ENCODE peak calls at places on chromosome 21, in nine cellular contexts. One of them, this sample, is unnamed.

GRCh38 chr21:42417533-42417932 is 13.8 kb downstream of the UBASH3A start:
- DNase-seq in transverse colon: no peak
- DNase-seq in sigmoid colon: no peak
- DNase-seq in spleen: no peak
- DNase-seq in SK-N-MC: no peak
- DNase-seq in HL-60: no peak
- DNase-seq in stomach: no peak
- DNase-seq in GM12891: no peak
- DNase-seq in Panc1: no peak
- DNase-seq in this sample: no peak

GRCh38 chr21:41246808-41247207 is 69.8 kb upstream of the FAM3B start:
- DNase-seq in SK-N-MC: no peak
- DNase-seq in Panc1: no peak
- DNase-seq in sigmoid colon: no peak
- DNase-seq in stomach: no peak
- DNase-seq in HL-60: no peak
- DNase-seq in spleen: no peak
- DNase-seq in GM12891: no peak
- DNase-seq in transverse colon: no peak
- DNase-seq in this sample: no peak

GRCh38 chr21:43951911-43952703 is 60.0 kb upstream of the TRAPPC10 start:
- DNase-seq in sigmoid colon: no peak
- DNase-seq in spleen: no peak
- DNase-seq in SK-N-MC: no peak
- DNase-seq in Panc1: no peak
- DNase-seq in GM12891: no peak
- DNase-seq in HL-60: no peak
- DNase-seq in transverse colon: no peak
- DNase-seq in stomach: no peak
- DNase-seq in this sample: no peak

GRCh38 chr21:34037446-34037845 is 35.9 kb upstream of the MRPS6 start:
- DNase-seq in stomach: no peak
- DNase-seq in sigmoid colon: no peak
- DNase-seq in SK-N-MC: no peak
- DNase-seq in Panc1: no peak
- DNase-seq in GM12891: no peak
- DNase-seq in HL-60: no peak
- DNase-seq in spleen: no peak
- DNase-seq in transverse colon: no peak
- DNase-seq in this sample: no peak

GRCh38 chr21:16046625-16047340 is 317.0 kb downstream of the USP25 start:
- DNase-seq in GM12891: no peak
- DNase-seq in sigmoid colon: no peak
- DNase-seq in spleen: no peak
- DNase-seq in transverse colon: no peak
- DNase-seq in Panc1: no peak
- DNase-seq in SK-N-MC: no peak
- DNase-seq in HL-60: no peak
- DNase-seq in stomach: no peak
- DNase-seq in this sample: no peak

GRCh38 chr21:45877821-45878469 is 103.6 kb upstream of the COL6A1 start:
- DNase-seq in HL-60: no peak
- DNase-seq in SK-N-MC: no peak
- DNase-seq in stomach: no peak
- DNase-seq in Panc1: no peak
- DNase-seq in transverse colon: no peak
- DNase-seq in sigmoid colon: no peak
- DNase-seq in GM12891: no peak
- DNase-seq in spleen: peak; percentile 64
- DNase-seq in this sample: no peak

GRCh38 chr21:38852278-38852677 is 46.5 kb downstream of the ETS2 start:
- DNase-seq in Panc1: no peak
- DNase-seq in GM12891: no peak
- DNase-seq in transverse colon: no peak
- DNase-seq in spleen: no peak
- DNase-seq in SK-N-MC: no peak
- DNase-seq in stomach: no peak
- DNase-seq in HL-60: no peak
- DNase-seq in sigmoid colon: no peak
- DNase-seq in this sample: no peak

GRCh38 chr21:15999741-16000140 is 270.0 kb downstream of the USP25 start:
- DNase-seq in sigmoid colon: no peak
- DNase-seq in HL-60: no peak
- DNase-seq in transverse colon: no peak
- DNase-seq in GM12891: no peak
- DNase-seq in stomach: no peak
- DNase-seq in Panc1: no peak
- DNase-seq in spleen: no peak
- DNase-seq in SK-N-MC: no peak
- DNase-seq in this sample: no peak

GRCh38 chr21:15692711-15693110 is 37.1 kb upstream of the USP25 start:
- DNase-seq in HL-60: no peak
- DNase-seq in transverse colon: no peak
- DNase-seq in GM12891: no peak
- DNase-seq in sigmoid colon: no peak
- DNase-seq in SK-N-MC: no peak
- DNase-seq in spleen: no peak
- DNase-seq in stomach: no peak
- DNase-seq in Panc1: no peak
- DNase-seq in this sample: no peak

GRCh38 chr21:17462276-17462981 is 50.4 kb upstream of the CXADR start:
- DNase-seq in transverse colon: peak; percentile 83
- DNase-seq in sigmoid colon: no peak
- DNase-seq in spleen: no peak
- DNase-seq in GM12891: no peak
- DNase-seq in Panc1: no peak
- DNase-seq in SK-N-MC: no peak
- DNase-seq in HL-60: no peak
- DNase-seq in stomach: peak; percentile 83
- DNase-seq in this sample: no peak
- TF ChIP-seq POLR2AphosphoS5 in transverse colon: no peak
- TF ChIP-seq POLR2AphosphoS5 in sigmoid colon: no peak
- TF ChIP-seq POLR2AphosphoS5 in spleen: no peak
- TF ChIP-seq POLR2AphosphoS5 in GM12891: no peak
- TF ChIP-seq POLR2AphosphoS5 in Panc1: no peak
- TF ChIP-seq POLR2AphosphoS5 in SK-N-MC: no peak
- TF ChIP-seq POLR2AphosphoS5 in HL-60: no peak
- TF ChIP-seq POLR2AphosphoS5 in stomach: peak; percentile 26
- TF ChIP-seq POLR2AphosphoS5 in this sample: no peak

GRCh38 chr21:36747114-36747814 is 48.3 kb downstream of the SIM2 start:
- DNase-seq in GM12891: no peak
- DNase-seq in stomach: no peak
- DNase-seq in HL-60: no peak
- DNase-seq in SK-N-MC: no peak
- DNase-seq in transverse colon: no peak
- DNase-seq in Panc1: no peak
- DNase-seq in sigmoid colon: no peak
- DNase-seq in spleen: peak; percentile 29
- DNase-seq in this sample: no peak
- TF ChIP-seq POLR2AphosphoS5 in GM12891: no peak
- TF ChIP-seq POLR2AphosphoS5 in stomach: no peak
- TF ChIP-seq POLR2AphosphoS5 in HL-60: no peak
- TF ChIP-seq POLR2AphosphoS5 in SK-N-MC: no peak
- TF ChIP-seq POLR2AphosphoS5 in transverse colon: no peak
- TF ChIP-seq POLR2AphosphoS5 in Panc1: no peak
- TF ChIP-seq POLR2AphosphoS5 in sigmoid colon: no peak
- TF ChIP-seq POLR2AphosphoS5 in spleen: no peak
- TF ChIP-seq POLR2AphosphoS5 in this sample: no peak

DNA sequence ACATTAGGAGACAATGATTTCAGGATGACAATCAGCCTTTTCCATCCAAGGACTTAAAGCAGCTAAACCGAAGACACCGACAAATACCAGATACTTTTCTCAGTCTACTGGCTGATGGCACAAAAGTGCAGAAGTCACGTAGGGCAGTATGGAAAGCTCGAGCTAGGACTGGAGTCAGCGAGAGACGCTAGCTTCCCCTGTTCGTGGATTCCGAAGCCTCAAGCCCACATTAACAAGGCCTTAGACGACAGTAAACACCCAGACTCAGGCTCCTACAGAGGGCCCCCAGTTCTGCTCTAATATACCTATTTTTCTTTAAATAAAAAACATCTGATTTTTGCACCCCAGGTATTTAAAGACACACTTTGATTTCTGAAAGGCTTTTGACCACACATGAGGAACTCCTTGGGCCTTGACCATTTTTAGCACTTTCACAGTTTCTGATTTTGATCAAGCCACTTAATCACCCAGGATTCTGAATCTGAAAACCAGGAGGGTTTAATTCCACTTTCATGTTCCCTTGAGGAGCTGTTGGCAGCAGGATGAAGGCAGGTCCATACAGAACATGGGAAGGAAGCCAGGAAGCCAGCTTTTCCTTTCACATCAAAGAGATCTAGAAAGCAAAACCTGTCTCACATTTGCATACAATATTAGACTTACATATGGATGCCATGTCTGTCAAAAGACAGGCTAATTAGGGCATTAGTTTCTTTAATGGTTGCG is 204.1 kb downstream of the GABPA start:
- DNase-seq in GM12891: no peak
- DNase-seq in sigmoid colon: no peak
- DNase-seq in HL-60: no peak
- DNase-seq in SK-N-MC: no peak
- DNase-seq in spleen: no peak
- DNase-seq in transverse colon: no peak
- DNase-seq in Panc1: no peak
- DNase-seq in stomach: peak; percentile 51
- DNase-seq in this sample: no peak
- TF ChIP-seq POLR2AphosphoS5 in GM12891: no peak
- TF ChIP-seq POLR2AphosphoS5 in sigmoid colon: no peak
- TF ChIP-seq POLR2AphosphoS5 in HL-60: no peak
- TF ChIP-seq POLR2AphosphoS5 in SK-N-MC: no peak
- TF ChIP-seq POLR2AphosphoS5 in spleen: no peak
- TF ChIP-seq POLR2AphosphoS5 in transverse colon: no peak
- TF ChIP-seq POLR2AphosphoS5 in Panc1: no peak
- TF ChIP-seq POLR2AphosphoS5 in stomach: no peak
- TF ChIP-seq POLR2AphosphoS5 in this sample: no peak

GRCh38 chr21:32403201-32403701 is 9.3 kb upstream of the EVA1C start:
- DNase-seq in stomach: peak; percentile 57
- DNase-seq in GM12891: no peak
- DNase-seq in HL-60: peak; percentile 55
- DNase-seq in transverse colon: peak; percentile 59
- DNase-seq in SK-N-MC: peak; percentile 48
- DNase-seq in Panc1: no peak
- DNase-seq in spleen: no peak
- DNase-seq in sigmoid colon: peak; percentile 81
- DNase-seq in this sample: no peak
- TF ChIP-seq POLR2AphosphoS5 in stomach: no peak
- TF ChIP-seq POLR2AphosphoS5 in GM12891: no peak
- TF ChIP-seq POLR2AphosphoS5 in HL-60: no peak
- TF ChIP-seq POLR2AphosphoS5 in transverse colon: no peak
- TF ChIP-seq POLR2AphosphoS5 in SK-N-MC: no peak
- TF ChIP-seq POLR2AphosphoS5 in Panc1: no peak
- TF ChIP-seq POLR2AphosphoS5 in spleen: peak; percentile 21
- TF ChIP-seq POLR2AphosphoS5 in sigmoid colon: no peak
- TF ChIP-seq POLR2AphosphoS5 in this sample: no peak

This sample was measured in HCT116.